ENCODE peak calls at places on chromosome 11, in eight cellular contexts. F is nephron progenitor cell; Q is substantia nigra; V is activated CD4-positive, CD25-positive, alpha-beta regulatory T cell; G is pancreas; L is left colon; X is activated CD4-positive, alpha-beta T cell treated with anti-CD3 and anti-CD28 coated beads, Interleukin-2, amount 50 U/mL, for 48 hours; R is EH. U is an unnamed sample.

GRCh38 chr11:1125803-1126202 is 31.9 kb upstream of the MUC5AC start:
- DNase-seq in X (no peak), G (no peak), V (no peak), F (no peak), R (no peak), L (no peak), Q (no peak), U (no peak)

GRCh38 chr11:72591785-72592490 is 82.3 kb downstream of the PDE2A start:
- DNase-seq in F (no peak), R (no peak), V (peak), Q (no peak), L (no peak), X (peak), G (no peak), U (peak)

GRCh38 chr11:11171854-11172253 is 181.2 kb downstream of the CSNK2A3 start:
- DNase-seq in F (no peak), X (peak), R (peak), L (no peak), G (no peak), Q (no peak), V (no peak), U (peak)

GRCh38 chr11:76318744-76319384 is 62.1 kb downstream of the THAP12 start:
- DNase-seq in X (peak), G (peak), L (peak), R (peak), V (peak), Q (peak), F (peak), U (peak)

GRCh38 chr11:69238562-69239319 is 55.2 kb upstream of the MYEOV start:
- DNase-seq in V (no peak), G (no peak), Q (no peak), X (peak), R (no peak), L (no peak), F (no peak), U (no peak)

GRCh38 chr11:15747671-15748070 is 608.7 kb downstream of the SOX6 start:
- DNase-seq in L (no peak), X (no peak), G (no peak), R (peak), V (no peak), Q (no peak), F (no peak), U (no peak)

GRCh38 chr11:128563942-128564641 is 23.3 kb downstream of the ETS1 start:
- DNase-seq in R (no peak), X (no peak), Q (no peak), L (peak), G (no peak), F (no peak), V (no peak), U (no peak)

GRCh38 chr11:66718320-66718971 is 10.6 kb downstream of the SPTBN2 start:
- DNase-seq in L (peak), G (peak), F (no peak), R (peak), V (no peak), Q (no peak), X (no peak), U (no peak)

GRCh38 chr11:75768909-75769771 is 562 bp downstream of the DGAT2 start:
- DNase-seq in V (no peak), G (no peak), X (no peak), R (no peak), L (no peak), Q (no peak), F (no peak), U (peak)

GRCh38 chr11:125165111-125165663 is 636 bp downstream of the PKNOX2 start:
- DNase-seq in R (peak), L (peak), Q (no peak), X (peak), V (no peak), F (peak), G (no peak), U (peak)

GRCh38 chr11:13227676-13228255 is 49.8 kb upstream of the BMAL1 start:
- DNase-seq in F (no peak), V (no peak), Q (no peak), G (no peak), X (no peak), R (no peak), L (no peak), U (peak)

GRCh38 chr11:102573851-102574250 is 43.3 kb upstream of the MMP7 start:
- DNase-seq in Q (no peak), F (no peak), G (no peak), R (no peak), X (no peak), L (no peak), V (no peak), U (no peak)

GRCh38 chr11:128262463-128263345 is 324.7 kb downstream of the ETS1 start:
- DNase-seq in X (no peak), G (no peak), F (no peak), V (no peak), L (no peak), R (no peak), Q (no peak), U (no peak)

GRCh38 chr11:66388746-66389386 is 17.3 kb upstream of the SLC29A2 start:
- DNase-seq in R (peak), V (peak), X (peak), F (peak), G (peak), Q (peak), L (peak), U (peak)

GRCh38 chr11:6362185-6362867 is 27.9 kb upstream of the SMPD1 start:
- DNase-seq in R (peak), G (no peak), X (no peak), V (no peak), Q (no peak), L (no peak), F (no peak), U (no peak)

GRCh38 chr11:68043349-68044144 is 4.7 kb downstream of the TCIRG1 start:
- DNase-seq in G (peak), F (no peak), L (no peak), X (no peak), Q (no peak), V (no peak), R (peak), U (no peak)

GRCh38 chr11:57426754-57427691 is at the start of gene SLC43A3:
- DNase-seq in F (peak), R (peak), Q (peak), V (peak), L (peak), X (peak), G (peak), U (peak)

GRCh38 chr11:122340607-122341006 is 224.6 kb upstream of the BLID start:
- DNase-seq in L (no peak), G (no peak), R (no peak), X (no peak), F (no peak), Q (no peak), V (no peak), U (no peak)

GRCh38 chr11:102950622-102951081 is 4.9 kb downstream of the MMP13 start:
- DNase-seq in R (peak), L (no peak), F (no peak), X (no peak), Q (no peak), G (no peak), V (no peak), U (no peak)

GRCh38 chr11:15864021-15864805 is 492.1 kb downstream of the SOX6 start:
- DNase-seq in L (no peak), V (no peak), F (no peak), Q (no peak), X (no peak), R (no peak), G (no peak), U (no peak)

GRCh38 chr11:396511-396947 is 2.5 kb downstream of the PKP3 start:
- DNase-seq in Q (no peak), V (no peak), L (no peak), X (peak), F (no peak), R (peak), G (no peak), U (peak)

GRCh38 chr11:15826826-15827225 is 529.5 kb downstream of the SOX6 start:
- DNase-seq in L (peak), F (peak), G (no peak), Q (peak), X (peak), R (peak), V (no peak), U (peak)

GRCh38 chr11:46738887-46739286 is 19.9 kb downstream of the F2 start:
- DNase-seq in L (peak), V (no peak), X (no peak), Q (no peak), F (no peak), G (no peak), R (no peak), U (no peak)

GRCh38 chr11:1039481-1040427 is 3.2 kb upstream of the MUC6 start:
- DNase-seq in R (no peak), Q (peak), X (no peak), F (no peak), L (no peak), V (no peak), G (no peak), U (no peak)

GRCh38 chr11:70146895-70147520 is 56.1 kb upstream of the FADD start:
- DNase-seq in R (no peak), Q (no peak), X (no peak), L (no peak), V (no peak), G (no peak), F (no peak), U (no peak)

GRCh38 chr11:27524155-27524554 is 17.6 kb upstream of the LIN7C start:
- DNase-seq in R (peak), F (no peak), X (no peak), Q (no peak), L (no peak), G (no peak), V (no peak), U (no peak)

GRCh38 chr11:1832181-1832988 is 2.4 kb upstream of the SYT8 start:
- DNase-seq in L (peak), X (peak), R (peak), F (peak), G (peak), Q (peak), V (peak), U (no peak)

U was measured in RPMI8226.